ENCODE peak calls at places on chromosomes 6 and 20, in seven cellular contexts. W is GM23338, H is ovary, C is pancreas, O is Panc1, T is kidney epithelial cell, A is fibroblast of pulmonary artery. U is an unnamed sample.

GRCh38 chr6:50655848-50656453 is 57.4 kb upstream of the TFAP2D start:
- DNase-seq in T (no peak), H (no peak), W (peak; percentile 53), A (peak; percentile 7), C (no peak), O (no peak), U (no peak)

GRCh38 chr6:39169448-39170344 is 54.7 kb upstream of the SAYSD1 start:
- DNase-seq in H (no peak), T (no peak), A (no peak), O (no peak), W (no peak), C (peak; percentile 81), U (no peak)

GRCh38 chr6:33064723-33065122 is 8.7 kb downstream of the HLA-DPA1 start:
- DNase-seq in O (no peak), C (no peak), A (no peak), H (no peak), W (no peak), T (no peak), U (no peak)

GRCh38 chr6:47852727-47853126 is 70.9 kb downstream of the OPN5 start:
- DNase-seq in O (no peak), T (no peak), C (no peak), H (no peak), A (no peak), W (no peak), U (no peak)

GRCh38 chr6:107576852-107577251 is 86.9 kb downstream of the SOBP start:
- DNase-seq in C (no peak), O (peak; percentile 8), T (peak; percentile 86), W (no peak), H (no peak), A (peak; percentile 6), U (peak; percentile 92)

GRCh38 chr6:311679-312220 is 19.5 kb downstream of the DUSP22 start:
- DNase-seq in O (no peak), W (no peak), T (no peak), A (no peak), H (peak; percentile 55), C (no peak), U (no peak)

GRCh38 chr6:163683105-163683622 is 268.6 kb downstream of the QKI start:
- DNase-seq in T (no peak), H (no peak), C (no peak), A (no peak), O (no peak), W (no peak), U (no peak)

GRCh38 chr6:626236-626635 is 30.7 kb downstream of the HUS1B start:
- DNase-seq in C (no peak), T (peak; percentile 42), W (no peak), O (no peak), A (no peak), H (no peak), U (no peak)

GRCh38 chr6:9002833-9003232 is 567.5 kb upstream of the SLC35B3 start:
- DNase-seq in H (no peak), O (no peak), A (no peak), T (no peak), C (no peak), W (no peak), U (no peak)

GRCh38 chr6:42511803-42512422 is 51.9 kb upstream of the UBR2 start:
- DNase-seq in O (no peak), A (peak; percentile 33), H (no peak), C (no peak), W (no peak), T (no peak), U (no peak)

GRCh38 chr6:42509765-42510164 is 54.1 kb upstream of the UBR2 start:
- DNase-seq in T (no peak), H (no peak), W (no peak), O (no peak), C (no peak), A (no peak), U (no peak)

GRCh38 chr6:42512498-42513042 is 51.3 kb upstream of the UBR2 start:
- DNase-seq in A (no peak), C (no peak), H (no peak), T (peak; percentile 7), W (peak; percentile 52), O (no peak), U (no peak)

GRCh38 chr6:42507901-42508300 is 55.9 kb upstream of the UBR2 start:
- DNase-seq in W (no peak), H (no peak), A (peak; percentile 16), O (no peak), T (no peak), C (no peak), U (no peak)

DNA sequence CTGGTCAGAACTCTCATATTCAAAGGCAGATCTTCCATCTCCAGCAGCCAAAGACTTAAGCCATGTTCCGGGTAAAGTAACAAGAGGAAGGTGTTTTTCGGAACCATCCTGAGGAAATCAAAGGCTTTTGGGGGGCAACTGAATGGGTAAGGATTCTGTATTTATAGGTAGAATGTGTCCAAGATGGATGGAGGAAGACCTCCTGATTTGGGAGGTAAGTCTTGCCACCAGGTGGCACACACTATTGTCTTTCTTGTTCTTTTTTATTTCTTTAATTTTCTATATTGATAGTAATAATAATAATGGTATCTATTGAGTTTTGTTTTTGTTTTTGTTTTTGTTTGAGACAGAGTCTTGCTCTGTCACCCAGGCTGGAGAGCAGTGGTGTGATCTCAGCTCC is 53.0 kb upstream of the UBR2 start:
- DNase-seq in C (no peak), O (no peak), T (no peak), W (no peak), A (no peak), H (no peak), U (no peak)
- TF ChIP-seq CTCF in C (no peak), O (peak; percentile 28), T (peak; percentile 4), W (peak; percentile 15), A (no peak), H (no peak), U (peak; percentile 27)

DNA sequence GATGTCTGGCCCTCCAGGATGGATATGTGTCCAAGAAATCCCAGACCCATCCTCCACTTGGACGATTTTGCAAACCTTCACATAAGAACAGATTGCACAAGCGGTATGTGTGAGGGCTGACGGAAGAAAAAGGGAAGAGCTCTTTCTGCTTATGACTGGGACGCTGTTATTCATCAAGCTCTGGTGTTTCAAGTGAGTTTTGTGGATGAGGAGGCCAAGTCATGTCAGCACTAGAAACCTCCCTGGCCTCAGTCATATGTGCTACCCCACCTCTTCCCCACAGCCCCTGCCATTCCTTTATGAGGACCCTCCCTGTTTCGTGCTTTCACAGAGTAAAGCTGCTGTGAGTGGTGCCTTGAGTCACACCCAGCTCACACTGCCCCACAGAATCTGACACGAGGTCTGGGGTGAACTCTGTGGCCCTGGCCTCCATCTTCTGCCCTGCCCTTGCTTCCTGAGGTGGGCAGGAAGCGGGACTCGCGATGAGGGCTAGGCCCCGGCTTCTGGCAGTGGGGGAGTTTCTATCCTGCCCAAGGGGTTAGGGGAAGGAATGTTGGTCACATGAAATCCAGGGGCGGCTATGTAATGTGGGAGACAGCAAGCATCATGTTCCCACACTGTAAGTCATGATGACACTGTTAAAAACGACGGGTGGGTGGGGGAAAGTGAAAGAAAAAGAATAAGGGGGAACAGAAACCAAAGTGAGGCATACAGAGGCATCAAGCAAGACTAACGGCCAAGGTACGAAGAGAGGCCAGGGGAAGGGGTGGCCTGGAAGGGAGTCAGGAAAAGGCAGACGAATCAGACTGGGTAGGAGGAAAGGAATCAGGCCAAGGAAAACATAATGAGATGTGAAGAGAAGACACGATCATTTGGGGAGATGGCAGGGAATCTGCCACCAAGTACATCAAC is 78.1 kb downstream of the PRDM1 start:
- DNase-seq in C (no peak), A (peak; percentile 90), H (no peak), T (no peak), O (no peak), W (no peak), U (no peak)
- H3K4me3 ChIP-seq in C (no peak overlapping the region), A (peak overlapping the region; percentile 17), H (no peak overlapping the region), T (no peak overlapping the region), O (no peak overlapping the region), W (no peak overlapping the region), U (no peak overlapping the region)

DNA sequence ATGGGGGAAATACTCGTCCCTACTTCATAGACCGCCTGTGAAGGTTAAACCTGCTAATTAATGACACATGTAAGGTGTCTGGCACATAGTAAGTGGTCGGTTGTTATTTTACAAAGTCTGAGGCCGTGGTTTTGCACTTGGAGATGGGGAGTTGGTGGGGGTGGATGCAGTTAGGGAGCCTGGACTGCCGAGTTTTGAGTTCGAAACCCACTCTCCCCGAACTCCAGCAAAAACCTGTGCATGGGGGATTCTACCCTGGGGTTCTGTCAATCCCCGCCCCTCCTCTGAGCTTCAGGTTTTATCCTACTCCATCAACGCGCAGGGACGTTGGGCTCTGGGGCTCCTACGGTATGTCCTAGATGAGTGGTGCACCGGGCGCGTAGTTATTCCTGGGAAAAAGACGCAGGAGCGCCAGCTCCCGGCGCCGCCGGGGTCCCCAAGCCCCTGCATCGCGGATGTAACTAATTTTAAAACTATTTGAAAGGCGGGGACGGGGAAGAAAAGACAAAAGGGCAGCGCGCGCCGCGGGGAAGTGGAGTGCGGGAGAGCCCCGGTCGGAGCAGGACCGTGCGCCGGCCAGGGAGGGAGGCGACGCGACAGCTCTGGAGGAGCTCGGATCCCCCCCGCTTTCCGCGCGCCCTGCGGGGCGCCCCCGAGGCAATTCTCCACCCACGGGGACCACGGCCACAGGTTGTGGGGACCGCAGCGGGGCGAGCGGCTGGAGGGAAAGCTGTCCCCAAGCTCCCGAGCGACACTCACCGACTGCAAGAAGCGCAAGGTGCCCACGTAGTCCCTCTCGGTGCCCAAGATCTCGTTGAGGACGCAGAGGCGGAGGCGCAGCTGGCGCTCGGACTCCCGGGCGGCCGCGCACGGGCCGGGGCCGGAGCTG is 672 bp downstream of the PREX1 start:
- DNase-seq in T (no peak), A (no peak), O (no peak), C (no peak), H (peak; percentile 27), W (peak; percentile 71), U (no peak)
- TF ChIP-seq CTCF in T (no peak), A (no peak), O (no peak), C (no peak), H (no peak), W (no peak), U (no peak)

DNA sequence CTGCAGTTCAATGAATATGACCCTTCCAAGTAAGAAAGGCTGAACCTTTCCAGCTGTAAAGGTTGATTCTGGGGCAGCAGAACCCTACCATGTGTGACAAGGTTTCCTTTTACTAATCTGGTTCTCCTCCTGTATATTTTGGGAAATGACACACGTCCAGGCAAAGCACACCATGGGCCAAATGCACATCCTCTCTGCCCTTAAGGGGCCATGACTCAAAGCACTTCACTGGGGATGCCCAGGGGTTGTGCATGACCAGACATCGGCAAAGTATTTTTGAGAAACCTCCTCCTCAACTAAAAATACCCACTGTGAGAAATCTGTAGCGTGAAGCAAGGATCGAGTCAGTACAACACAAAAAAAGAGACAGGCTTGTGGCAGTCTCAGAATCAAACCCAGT is 174.7 kb downstream of the BACH2 start:
- DNase-seq in A (no peak), T (no peak), O (no peak), W (no peak), H (no peak), C (no peak), U (no peak)
- H3K4me3 ChIP-seq in A (no peak overlapping the region), T (no peak overlapping the region), O (no peak overlapping the region), W (no peak overlapping the region), H (no peak overlapping the region), C (no peak overlapping the region), U (no peak overlapping the region)

DNA sequence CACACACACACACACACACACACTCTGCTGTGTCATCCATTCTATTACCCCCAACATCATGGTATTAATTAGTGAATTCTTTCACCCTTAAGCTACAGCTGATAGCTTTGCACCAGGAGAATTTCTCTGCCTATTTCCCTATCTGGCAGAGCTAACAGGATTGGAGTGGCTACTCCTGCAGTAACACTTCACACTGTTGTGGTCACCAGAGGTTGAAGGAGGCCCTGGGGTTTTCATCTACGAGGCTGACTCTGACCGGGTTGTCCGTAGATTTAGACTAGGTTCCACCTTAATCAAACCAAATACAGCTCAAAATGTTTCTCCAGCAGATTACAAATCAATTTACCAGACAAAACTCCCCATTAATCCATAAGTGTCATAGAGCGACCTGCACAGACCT is 69.2 kb upstream of the RIPOR2 start:
- DNase-seq in A (no peak), H (no peak), O (no peak), C (no peak), T (no peak), W (no peak), U (no peak)
- TF ChIP-seq CTCF in A (no peak), H (no peak), O (no peak), C (no peak), T (no peak), W (no peak), U (no peak)

U was measured in epithelial cell of proximal tubule.